ENCODE peak calls at places on chromosomes 5 and 9, in six cellular contexts. K is endothelial cell of umbilical vein, P is A549, Q is K562, H is HepG2, O is GM12878. J is an unnamed sample.

GRCh38 chr9:134894136-134894860 is 13.7 kb downstream of the FCN2 start:
- DNase-seq in P (no peak), Q (no peak), H (no peak), K (no peak), O (no peak), J (no peak)

GRCh38 chr9:86175743-86176456 is 76.5 kb upstream of the GOLM1 start:
- DNase-seq in K (no peak), P (no peak), O (no peak), H (no peak), Q (no peak), J (no peak)

GRCh38 chr9:105973811-105974407 is 279.6 kb downstream of the TMEM38B start:
- DNase-seq in O (no peak), K (no peak), H (no peak), P (no peak), Q (no peak), J (no peak)

GRCh38 chr5:66974256-66974655 is 222.3 kb downstream of the CD180 start:
- DNase-seq in P (no peak), K (no peak), O (no peak), Q (no peak), H (no peak), J (no peak)

GRCh38 chr9:130414081-130414731 is 30.6 kb upstream of the ASS1 start:
- DNase-seq in O (no peak), K (no peak), H (no peak), P (no peak), Q (no peak), J (no peak)

GRCh38 chr9:71490810-71491209 is 277.5 kb downstream of the CEMIP2 start:
- DNase-seq in P (peak; percentile 6), Q (no peak), K (no peak), H (peak; percentile 4), O (no peak), J (peak; percentile 1)

GRCh38 chr9:131254107-131254491 is 22.2 kb downstream of the FAM78A start:
- DNase-seq in O (no peak), P (no peak), Q (no peak), H (no peak), K (no peak), J (peak; percentile 94)

GRCh38 chr9:35658894-35659220 is 765 bp downstream of the CCDC107 start:
- DNase-seq in O (no peak), P (no peak), H (peak; percentile 23), K (no peak), Q (no peak), J (peak; percentile 65)

GRCh38 chr9:115385383-115386122 is 267.6 kb upstream of the TNC start:
- DNase-seq in H (no peak), Q (no peak), O (no peak), P (no peak), K (no peak), J (no peak)

GRCh38 chr5:33841829-33842228 is 50.0 kb downstream of the ADAMTS12 start:
- DNase-seq in O (no peak), P (no peak), K (no peak), H (no peak), Q (no peak), J (no peak)

GRCh38 chr9:13728121-13728520 is 448.6 kb upstream of the MPDZ start:
- DNase-seq in K (peak; percentile 30), Q (no peak), P (no peak), O (no peak), H (no peak), J (no peak)

GRCh38 chr9:82148849-82149544 is 160.4 kb downstream of the SPATA31D1 start:
- DNase-seq in H (no peak), K (no peak), Q (no peak), P (no peak), O (no peak), J (no peak)

GRCh38 chr5:2860101-2860500 is 108.6 kb upstream of the IRX2 start:
- DNase-seq in Q (no peak), O (no peak), K (no peak), P (no peak), H (no peak), J (no peak)

GRCh38 chr5:5062903-5063302 is 77.2 kb upstream of the ADAMTS16 start:
- DNase-seq in Q (no peak), K (no peak), O (no peak), H (no peak), P (no peak), J (no peak)

GRCh38 chr5:145478651-145479050 is 356.5 kb downstream of the PRELID2 start:
- DNase-seq in Q (no peak), H (no peak), K (no peak), O (no peak), P (no peak), J (no peak)

GRCh38 chr9:91758491-91758981 is 191.5 kb downstream of the ROR2 start:
- DNase-seq in Q (peak; percentile 71), P (peak; percentile 57), O (peak; percentile 37), H (peak; percentile 25), K (peak; percentile 10), J (peak; percentile 72)

GRCh38 chr9:129868571-129869486 is 33.6 kb downstream of the USP20 start:
- DNase-seq in P (no peak), O (no peak), Q (no peak), K (no peak), H (no peak), J (no peak)

GRCh38 chr9:1979815-1980367 is 35.3 kb upstream of the SMARCA2 start:
- DNase-seq in K (no peak), Q (no peak), H (no peak), O (peak; percentile 35), P (no peak), J (peak; percentile 54)

GRCh38 chr5:175082866-175083590 is 358.6 kb downstream of the MSX2 start:
- DNase-seq in Q (no peak), H (no peak), P (no peak), O (no peak), K (no peak), J (no peak)

GRCh38 chr9:133889498-133890301 is 102.4 kb downstream of the VAV2 start:
- DNase-seq in O (no peak), K (no peak), Q (no peak), P (peak; percentile 25), H (no peak), J (no peak)

GRCh38 chr5:141913560-141913959 is 10.1 kb upstream of the DELE1 start:
- DNase-seq in P (no peak), H (no peak), O (no peak), Q (no peak), K (no peak), J (no peak)

GRCh38 chr9:129252937-129253819 is 75.1 kb upstream of the IER5L start:
- DNase-seq in K (no peak), H (peak; percentile 69), P (no peak), Q (no peak), O (no peak), J (no peak)

GRCh38 chr5:126777974-126778674 is 1.2 kb downstream of the LMNB1 start:
- DNase-seq in K (peak; percentile 98), H (peak; percentile 89), Q (peak; percentile 88), O (peak; percentile 89), P (peak; percentile 87), J (peak; percentile 98)

GRCh38 chr5:126777257-126777973 is 479 bp downstream of the LMNB1 start:
- DNase-seq in K (peak; percentile 72), O (no peak), P (no peak), Q (peak; percentile 28), H (peak; percentile 9), J (peak; percentile 78)

GRCh38 chr5:126780165-126780827 is 3.4 kb downstream of the LMNB1 start:
- DNase-seq in O (no peak), P (peak; percentile 73), Q (peak; percentile 62), H (peak; percentile 63), K (peak; percentile 56), J (peak; percentile 86)

GRCh38 chr5:126776499-126777256 is at the start of gene LMNB1:
- DNase-seq in O (peak; percentile 83), H (peak; percentile 92), K (peak; percentile 95), Q (peak; percentile 95), P (peak; percentile 81), J (peak; percentile 99)

DNA sequence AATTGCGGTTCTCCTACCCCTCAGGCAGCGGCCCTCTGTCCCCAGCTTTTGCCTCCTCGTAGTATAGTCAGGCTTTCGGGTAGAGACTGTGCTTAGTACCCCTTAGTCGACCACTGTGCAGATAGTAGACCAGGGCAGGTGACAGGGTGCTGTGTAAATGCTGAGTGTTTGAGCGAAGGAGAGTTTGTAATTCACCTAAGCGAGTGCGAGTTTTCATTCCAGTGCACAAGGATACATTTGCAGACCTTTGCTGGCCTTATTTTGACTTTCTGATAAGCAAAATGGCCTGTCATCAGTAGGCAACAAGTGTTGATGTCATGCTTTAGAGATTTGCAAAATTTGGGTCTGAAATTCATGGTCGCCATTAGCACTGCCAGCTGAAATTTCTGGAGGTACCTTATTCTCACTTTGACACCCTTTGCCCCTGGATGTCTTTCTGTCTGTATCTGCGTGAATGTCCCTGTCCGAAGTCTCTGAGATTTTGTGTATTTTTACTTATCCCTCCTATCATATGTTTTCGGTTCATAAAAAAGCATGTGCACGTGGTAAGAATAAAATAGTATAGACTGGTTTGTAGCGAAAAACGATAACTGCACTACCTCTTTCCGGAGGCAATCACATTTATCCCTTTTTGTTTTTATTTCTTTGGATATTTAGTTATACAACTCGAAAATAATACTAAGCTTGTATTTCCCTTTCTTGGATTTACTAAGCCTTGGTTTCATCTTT is 1.9 kb downstream of the LMNB1 start:
- DNase-seq in O (no peak), Q (no peak), H (no peak), P (no peak), K (no peak), J (no peak)
- TF ChIP-seq POLR2A in O (no peak), Q (no peak), H (no peak), P (no peak), K (no peak), J (no peak)

DNA sequence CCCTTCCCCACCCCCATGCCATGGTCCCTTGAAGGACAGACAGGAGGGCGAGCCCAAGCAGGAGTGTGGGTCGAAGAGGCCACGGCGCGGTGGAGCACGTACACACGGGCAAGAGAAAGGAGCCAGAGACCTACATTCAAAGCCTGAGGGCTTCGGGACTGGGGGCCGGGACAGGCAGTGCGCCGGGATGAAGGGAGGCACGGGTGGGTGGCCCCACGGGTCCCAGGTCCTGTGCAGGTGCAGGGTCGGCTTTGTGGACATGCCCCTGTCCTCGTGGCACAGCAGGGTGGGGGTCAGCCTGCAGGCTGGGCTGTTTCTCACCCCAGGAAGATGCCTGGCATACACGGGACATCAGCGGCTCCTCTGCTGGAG is 9.8 kb downstream of the LRRC26 start:
- DNase-seq in P (no peak), K (no peak), O (no peak), Q (no peak), H (no peak), J (no peak)
- TF ChIP-seq CTCF in P (no peak), K (no peak), O (no peak), Q (no peak), H (no peak), J (no peak)

DNA sequence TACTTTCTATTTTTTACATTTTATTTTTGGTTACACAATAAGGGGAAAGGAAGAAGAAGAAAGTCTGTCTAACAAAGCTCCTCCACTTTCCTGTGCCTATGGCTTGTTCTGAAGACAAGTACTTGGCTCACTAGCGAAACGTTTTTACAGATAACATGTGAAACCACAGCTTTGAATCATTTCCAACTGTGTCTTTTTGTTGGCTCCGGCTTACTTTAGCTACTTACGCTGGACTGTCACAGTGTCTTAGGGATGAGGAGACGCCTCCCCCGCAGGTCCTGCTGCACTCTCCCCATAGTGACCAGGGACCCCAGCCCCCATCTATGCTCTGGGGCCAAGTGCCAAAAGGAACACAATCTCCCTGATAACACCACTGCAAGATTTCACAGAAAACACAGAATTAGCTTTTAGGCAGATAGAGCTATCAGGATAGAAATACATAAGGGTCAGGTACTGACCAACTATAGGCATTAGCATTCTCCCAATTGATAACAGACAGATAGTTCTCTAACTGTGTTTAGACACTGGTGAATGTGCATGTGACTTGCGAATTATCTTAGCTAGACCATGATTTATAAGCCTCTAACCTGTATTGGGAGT is 219.0 kb downstream of the ADAMTS6 start:
- DNase-seq in P (no peak), K (peak; percentile 76), H (no peak), Q (peak; percentile 16), O (no peak), J (no peak)
- TF ChIP-seq MYC in P (no peak), K (no peak), H (no peak), Q (no peak), O (no peak), J (no peak)

GRCh38 chr9:76394023-76394895 is at the start of gene RFK:
- DNase-seq in Q (peak; percentile 87), K (peak; percentile 95), H (peak; percentile 85), O (peak; percentile 48), P (peak; percentile 74), J (peak; percentile 90)
- TF ChIP-seq POLR2A in Q (peak; percentile 69), K (peak; percentile 89), H (no peak), O (peak; percentile 81), P (peak; percentile 55), J (peak; percentile 34)